ENCODE peak calls at places on chromosomes 13 and 19, in four cellular contexts. One of them, this sample, is unnamed.

GRCh38 chr13:39036212-39036611 is 1.7 kb downstream of the PROSER1 start:
- DNase-seq in stimulated activated CD4-positive, alpha-beta T cell treated with anti-CD3 and anti-CD28 coated beads, Interleukin-1b, Interleukin-23, amount 100 ng/mL, for 24 hours: no peak
- DNase-seq in germinal center: no peak
- DNase-seq in T-helper 9 cell: no peak
- DNase-seq in this sample: peak

GRCh38 chr19:10111405-10111811 is at the start of gene P2RY11:
- DNase-seq in stimulated activated CD4-positive, alpha-beta T cell treated with anti-CD3 and anti-CD28 coated beads, Interleukin-1b, Interleukin-23, amount 100 ng/mL, for 24 hours: no peak
- DNase-seq in germinal center: peak
- DNase-seq in T-helper 9 cell: peak
- DNase-seq in this sample: no peak

GRCh38 chr13:45875951-45876350 is 24.4 kb upstream of the SIAH3 start:
- DNase-seq in stimulated activated CD4-positive, alpha-beta T cell treated with anti-CD3 and anti-CD28 coated beads, Interleukin-1b, Interleukin-23, amount 100 ng/mL, for 24 hours: no peak
- DNase-seq in germinal center: no peak
- DNase-seq in T-helper 9 cell: no peak
- DNase-seq in this sample: no peak

GRCh38 chr13:29758591-29759114 is 91.8 kb downstream of the UBL3 start:
- DNase-seq in stimulated activated CD4-positive, alpha-beta T cell treated with anti-CD3 and anti-CD28 coated beads, Interleukin-1b, Interleukin-23, amount 100 ng/mL, for 24 hours: peak
- DNase-seq in germinal center: peak
- DNase-seq in T-helper 9 cell: peak
- DNase-seq in this sample: peak

GRCh38 chr13:39501711-39502324 is 101.2 kb downstream of the LHFPL6 start:
- DNase-seq in stimulated activated CD4-positive, alpha-beta T cell treated with anti-CD3 and anti-CD28 coated beads, Interleukin-1b, Interleukin-23, amount 100 ng/mL, for 24 hours: no peak
- DNase-seq in germinal center: no peak
- DNase-seq in T-helper 9 cell: no peak
- DNase-seq in this sample: no peak

GRCh38 chr19:11425719-11426457 is 6.8 kb upstream of the RGL3 start:
- DNase-seq in stimulated activated CD4-positive, alpha-beta T cell treated with anti-CD3 and anti-CD28 coated beads, Interleukin-1b, Interleukin-23, amount 100 ng/mL, for 24 hours: no peak
- DNase-seq in germinal center: no peak
- DNase-seq in T-helper 9 cell: no peak
- DNase-seq in this sample: no peak

GRCh38 chr19:58227964-58228583 is 640 bp upstream of the ZNF544 start:
- DNase-seq in stimulated activated CD4-positive, alpha-beta T cell treated with anti-CD3 and anti-CD28 coated beads, Interleukin-1b, Interleukin-23, amount 100 ng/mL, for 24 hours: no peak
- DNase-seq in germinal center: no peak
- DNase-seq in T-helper 9 cell: no peak
- DNase-seq in this sample: no peak

GRCh38 chr13:45472171-45472705 is 7.5 kb downstream of the COG3 start:
- DNase-seq in stimulated activated CD4-positive, alpha-beta T cell treated with anti-CD3 and anti-CD28 coated beads, Interleukin-1b, Interleukin-23, amount 100 ng/mL, for 24 hours: no peak
- DNase-seq in germinal center: no peak
- DNase-seq in T-helper 9 cell: no peak
- DNase-seq in this sample: no peak

GRCh38 chr19:408441-409005 is 424 bp downstream of the C2CD4C start:
- DNase-seq in stimulated activated CD4-positive, alpha-beta T cell treated with anti-CD3 and anti-CD28 coated beads, Interleukin-1b, Interleukin-23, amount 100 ng/mL, for 24 hours: no peak
- DNase-seq in germinal center: no peak
- DNase-seq in T-helper 9 cell: no peak
- DNase-seq in this sample: no peak

GRCh38 chr19:16153582-16154336 is 10.3 kb downstream of the HSH2D start:
- DNase-seq in stimulated activated CD4-positive, alpha-beta T cell treated with anti-CD3 and anti-CD28 coated beads, Interleukin-1b, Interleukin-23, amount 100 ng/mL, for 24 hours: no peak
- DNase-seq in germinal center: no peak
- DNase-seq in T-helper 9 cell: no peak
- DNase-seq in this sample: no peak

GRCh38 chr19:54594737-54595136 is 1.3 kb downstream of the LILRA1 start:
- DNase-seq in stimulated activated CD4-positive, alpha-beta T cell treated with anti-CD3 and anti-CD28 coated beads, Interleukin-1b, Interleukin-23, amount 100 ng/mL, for 24 hours: no peak
- DNase-seq in germinal center: no peak
- DNase-seq in T-helper 9 cell: no peak
- DNase-seq in this sample: no peak

GRCh38 chr19:13579388-13580060 is 73.2 kb upstream of the CACNA1A start:
- DNase-seq in stimulated activated CD4-positive, alpha-beta T cell treated with anti-CD3 and anti-CD28 coated beads, Interleukin-1b, Interleukin-23, amount 100 ng/mL, for 24 hours: no peak
- DNase-seq in germinal center: no peak
- DNase-seq in T-helper 9 cell: no peak
- DNase-seq in this sample: peak

GRCh38 chr13:39144941-39145533 is 106.8 kb downstream of the NHLRC3 start:
- DNase-seq in stimulated activated CD4-positive, alpha-beta T cell treated with anti-CD3 and anti-CD28 coated beads, Interleukin-1b, Interleukin-23, amount 100 ng/mL, for 24 hours: peak
- DNase-seq in germinal center: peak
- DNase-seq in T-helper 9 cell: no peak
- DNase-seq in this sample: peak

GRCh38 chr13:28099396-28100148 is 804 bp downstream of the FLT3 start:
- DNase-seq in stimulated activated CD4-positive, alpha-beta T cell treated with anti-CD3 and anti-CD28 coated beads, Interleukin-1b, Interleukin-23, amount 100 ng/mL, for 24 hours: no peak
- DNase-seq in germinal center: no peak
- DNase-seq in T-helper 9 cell: no peak
- DNase-seq in this sample: no peak

GRCh38 chr19:19672816-19673215 is 4.2 kb downstream of the ZNF101 start:
- DNase-seq in stimulated activated CD4-positive, alpha-beta T cell treated with anti-CD3 and anti-CD28 coated beads, Interleukin-1b, Interleukin-23, amount 100 ng/mL, for 24 hours: no peak
- DNase-seq in germinal center: no peak
- DNase-seq in T-helper 9 cell: no peak
- DNase-seq in this sample: peak

GRCh38 chr13:99446242-99446641 is 55.0 kb upstream of the TM9SF2 start:
- DNase-seq in stimulated activated CD4-positive, alpha-beta T cell treated with anti-CD3 and anti-CD28 coated beads, Interleukin-1b, Interleukin-23, amount 100 ng/mL, for 24 hours: no peak
- DNase-seq in germinal center: no peak
- DNase-seq in T-helper 9 cell: no peak
- DNase-seq in this sample: no peak

GRCh38 chr13:74187564-74187963 is 53.4 kb upstream of the KLF12 start:
- DNase-seq in stimulated activated CD4-positive, alpha-beta T cell treated with anti-CD3 and anti-CD28 coated beads, Interleukin-1b, Interleukin-23, amount 100 ng/mL, for 24 hours: no peak
- DNase-seq in germinal center: no peak
- DNase-seq in T-helper 9 cell: no peak
- DNase-seq in this sample: peak

GRCh38 chr13:98022210-98022609 is 68.7 kb downstream of the IPO5 start:
- DNase-seq in stimulated activated CD4-positive, alpha-beta T cell treated with anti-CD3 and anti-CD28 coated beads, Interleukin-1b, Interleukin-23, amount 100 ng/mL, for 24 hours: no peak
- DNase-seq in germinal center: no peak
- DNase-seq in T-helper 9 cell: no peak
- DNase-seq in this sample: peak